ENCODE peak calls at places on chromosomes 3 and 15, in seven cellular contexts. R, I, Y, H, L, N and C are unnamed samples.

GRCh38 chr3:46378426-46378942 is 7.7 kb downstream of the CCR5 start:
- DNase-seq in L (peak), H (peak), Y (peak), N (peak), R (peak), I (peak), C (peak)

GRCh38 chr3:151835751-151836550 is 22.0 kb downstream of the AADAC start:
- DNase-seq in R (no peak), Y (no peak), N (peak), L (peak), I (peak), H (no peak), C (no peak)

GRCh38 chr15:81235276-81235675 is 38.6 kb downstream of the IL16 start:
- DNase-seq in N (no peak), H (no peak), Y (no peak), I (no peak), L (no peak), R (no peak), C (no peak)

GRCh38 chr3:50616003-50616769 is 765 bp upstream of the MAPKAPK3 start:
- DNase-seq in Y (peak), I (peak), N (peak), L (peak), R (peak), H (no peak), C (peak)

GRCh38 chr3:106144051-106144450 is 275.2 kb upstream of the CBLB start:
- DNase-seq in L (no peak), I (no peak), R (no peak), N (no peak), Y (no peak), H (no peak), C (no peak)

GRCh38 chr15:53522878-53523455 is 236.5 kb downstream of the WDR72 start:
- DNase-seq in N (no peak), L (no peak), I (no peak), H (no peak), R (no peak), Y (no peak), C (peak)

GRCh38 chr15:88610756-88611231 is 10.3 kb upstream of the AEN start:
- DNase-seq in I (peak), H (no peak), Y (no peak), L (no peak), R (peak), N (no peak), C (no peak)

GRCh38 chr3:161349529-161350278 is 21.6 kb downstream of the SPTSSB start:
- DNase-seq in R (no peak), I (no peak), L (peak), H (no peak), N (peak), Y (no peak), C (no peak)

GRCh38 chr3:191066669-191067068 is 132.4 kb upstream of the OSTN start:
- DNase-seq in I (no peak), L (no peak), H (no peak), Y (no peak), R (no peak), N (peak), C (no peak)

GRCh38 chr3:186511245-186511644 is 32.9 kb downstream of the CRYGS start:
- DNase-seq in H (no peak), R (no peak), N (no peak), I (no peak), L (no peak), Y (no peak), C (no peak)

GRCh38 chr15:84826369-84826823 is 9.2 kb downstream of the ALPK3 start:
- DNase-seq in I (peak), N (peak), Y (no peak), H (no peak), L (no peak), R (no peak), C (peak)

GRCh38 chr3:183517656-183518055 is 37.9 kb downstream of the KLHL6 start:
- DNase-seq in N (no peak), I (no peak), R (no peak), L (no peak), Y (no peak), H (no peak), C (no peak)

GRCh38 chr15:60004019-60004845 is at the start of gene FOXB1:
- DNase-seq in Y (no peak), I (peak), H (no peak), R (peak), N (no peak), L (no peak), C (peak)

GRCh38 chr3:48560648-48561018 is 2.9 kb downstream of the UCN2 start:
- DNase-seq in N (no peak), L (no peak), I (no peak), H (no peak), Y (peak), R (no peak), C (peak)

GRCh38 chr15:62933388-62933787 is 109.2 kb upstream of the TPM1 start:
- DNase-seq in Y (no peak), I (no peak), R (no peak), L (no peak), N (no peak), H (no peak), C (no peak)

GRCh38 chr3:135166266-135166825 is 371.3 kb downstream of the EPHB1 start:
- DNase-seq in Y (no peak), H (no peak), I (no peak), L (no peak), N (no peak), R (no peak), C (no peak)

GRCh38 chr3:27073903-27074302 is 295.3 kb downstream of the NEK10 start:
- DNase-seq in L (no peak), H (no peak), Y (no peak), I (no peak), N (no peak), R (no peak), C (no peak)

GRCh38 chr3:38563070-38563901 is 67.1 kb downstream of the EXOG start:
- DNase-seq in H (no peak), L (no peak), R (no peak), N (no peak), Y (no peak), I (peak), C (no peak)

GRCh38 chr3:184345678-184346144 is 8.3 kb downstream of the FAM131A start:
- DNase-seq in N (peak), L (peak), R (peak), Y (peak), I (peak), H (no peak), C (peak)

GRCh38 chr3:132228923-132229322 is 88.3 kb upstream of the ACP3 start:
- DNase-seq in Y (no peak), R (no peak), L (peak), I (no peak), H (peak), N (no peak), C (no peak)

GRCh38 chr15:101307048-101307896 is 12.2 kb upstream of the SNRPA1 start:
- DNase-seq in Y (no peak), I (peak), R (no peak), L (no peak), N (no peak), H (no peak), C (no peak)

GRCh38 chr15:57444877-57445513 is 68.7 kb downstream of the CGNL1 start:
- DNase-seq in H (no peak), N (peak), R (no peak), Y (no peak), I (no peak), L (no peak), C (no peak)

GRCh38 chr3:136023264-136023978 is 57.9 kb downstream of the PPP2R3A start:
- DNase-seq in N (peak), R (no peak), L (no peak), H (no peak), I (no peak), Y (no peak), C (no peak)

GRCh38 chr15:67178569-67179210 is 75.8 kb downstream of the AAGAB start:
- DNase-seq in N (peak), I (no peak), L (peak), R (no peak), Y (no peak), H (no peak), C (no peak)

GRCh38 chr3:142210608-142211007 is 14.8 kb downstream of the GK5 start:
- DNase-seq in H (no peak), I (no peak), N (peak), Y (no peak), R (no peak), L (no peak), C (no peak)

GRCh38 chr3:103337179-103337845 is 902.5 kb downstream of the ZPLD1 start:
- DNase-seq in H (no peak), N (no peak), L (no peak), Y (no peak), I (no peak), R (no peak), C (no peak)

GRCh38 chr3:106765342-106765741 is 611.9 kb upstream of the CCDC54 start:
- DNase-seq in I (no peak), Y (no peak), H (no peak), L (peak), N (peak), R (no peak), C (no peak)

GRCh38 chr3:123343296-123344174 is 105.4 kb downstream of the ADCY5 start:
- DNase-seq in L (no peak), R (no peak), N (no peak), I (peak), H (no peak), Y (peak), C (no peak)

GRCh38 chr3:46713898-46714552 is 3.6 kb downstream of the PRSS50 start:
- DNase-seq in N (no peak), L (no peak), Y (no peak), R (no peak), H (no peak), I (peak), C (no peak)

GRCh38 chr3:52385157-52385556 is 59.7 kb downstream of the SEMA3G start:
- DNase-seq in I (peak), L (peak), Y (no peak), R (peak), H (no peak), N (peak), C (peak)

GRCh38 chr3:74079961-74080562 is 455.3 kb upstream of the PDZRN3 start:
- DNase-seq in N (peak), R (no peak), H (no peak), L (no peak), Y (no peak), I (no peak), C (peak)

GRCh38 chr3:111691293-111691909 is 96.3 kb upstream of the ZBED2 start:
- DNase-seq in R (no peak), L (no peak), I (no peak), H (no peak), N (peak), Y (no peak), C (no peak)

GRCh38 chr3:66997560-66998074 is 490 bp upstream of the KBTBD8 start:
- DNase-seq in N (no peak), R (no peak), H (no peak), Y (no peak), I (no peak), L (peak), C (peak)

GRCh38 chr3:5520237-5520636 is 332.7 kb downstream of the EDEM1 start:
- DNase-seq in Y (no peak), L (no peak), R (no peak), N (no peak), I (no peak), H (no peak), C (no peak)

GRCh38 chr3:5252111-5252510 is 64.6 kb downstream of the EDEM1 start:
- DNase-seq in N (no peak), L (no peak), H (no peak), I (no peak), R (no peak), Y (no peak), C (no peak)

GRCh38 chr3:47347217-47347801 is 33.5 kb upstream of the PTPN23 start:
- DNase-seq in R (no peak), H (no peak), N (peak), Y (no peak), I (no peak), L (peak), C (no peak)

GRCh38 chr3:178950676-178951075 is 120.9 kb downstream of the ZMAT3 start:
- DNase-seq in Y (no peak), L (peak), H (no peak), R (no peak), I (no peak), N (no peak), C (no peak)

GRCh38 chr3:101902041-101902440 is 52.7 kb downstream of the NFKBIZ start:
- DNase-seq in L (peak), Y (no peak), R (no peak), H (no peak), N (peak), I (no peak), C (no peak)

GRCh38 chr3:115518100-115518852 is 105.0 kb upstream of the GAP43 start:
- DNase-seq in R (peak), H (no peak), L (peak), Y (peak), I (peak), N (peak), C (peak)

GRCh38 chr15:74173545-74174215 is at the start of gene ISLR:
- DNase-seq in N (peak), R (no peak), L (no peak), I (peak), Y (peak), H (no peak), C (no peak)
- H3K4me3 ChIP-seq in N (no peak), R (no peak), L (no peak), I (no peak), Y (peak), H (no peak), C (no peak)

GRCh38 chr3:181561605-181562031 is 150.1 kb upstream of the SOX2 start:
- DNase-seq in N (no peak), R (no peak), I (no peak), L (no peak), H (no peak), Y (no peak), C (no peak)
- H3K27ac ChIP-seq in N (no peak), R (no peak), I (no peak), L (no peak), H (no peak), Y (no peak), C (no peak)

GRCh38 chr15:41827290-41827879 is 507 bp upstream of the JMJD7 start:
- DNase-seq in H (no peak), L (no peak), N (no peak), I (peak), R (peak), Y (peak), C (no peak)
- H3K4me3 ChIP-seq in H (peak), L (peak), N (peak), I (peak), R (peak), Y (peak), C (peak)

GRCh38 chr15:39657714-39658113 is 76.8 kb downstream of the THBS1 start:
- DNase-seq in R (no peak), H (no peak), I (no peak), Y (no peak), N (peak), L (peak), C (no peak)
- H3K27ac ChIP-seq in R (no peak), H (no peak), I (no peak), Y (no peak), N (no peak), L (peak), C (no peak)